ENCODE peak calls at places on chromosomes 7 and 10, in nine cellular contexts. P is glutamatergic neuron, A is cardiac fibroblast, O is H9, C is AG09309, Q is foreskin fibroblast, F is AG10803, V is osteoblast, B is AG09319. K is an unnamed sample.

GRCh38 chr10:2881720-2882459 is 185.5 kb upstream of the PFKP start:
- DNase-seq in P (no peak), A (no peak), O (no peak), C (no peak), Q (no peak), F (no peak), V (no peak), B (no peak), K (no peak)

GRCh38 chr7:128742206-128742605 is 3.0 kb downstream of the CALU start:
- DNase-seq in P (no peak), A (peak), O (no peak), C (peak), Q (peak), F (peak), V (peak), B (peak), K (no peak)

GRCh38 chr10:63829020-63829419 is 307.8 kb downstream of the REEP3 start:
- DNase-seq in P (no peak), A (peak), O (no peak), C (no peak), Q (peak), F (no peak), V (no peak), B (no peak), K (no peak)

GRCh38 chr10:77286851-77287250 is 350.8 kb downstream of the KCNMA1 start:
- DNase-seq in P (no peak), A (no peak), O (no peak), C (no peak), Q (no peak), F (no peak), V (no peak), B (no peak), K (no peak)

GRCh38 chr10:24440817-24441790 is 232.2 kb downstream of the KIAA1217 start:
- DNase-seq in P (peak), A (peak), O (no peak), C (no peak), Q (peak), F (peak), V (peak), B (no peak), K (no peak)

GRCh38 chr10:84267503-84268126 is 22.8 kb downstream of the RGR start:
- DNase-seq in P (peak), A (peak), O (peak), C (peak), Q (peak), F (peak), V (no peak), B (no peak), K (peak)

GRCh38 chr7:112204072-112204775 is 2.0 kb downstream of the DOCK4 start:
- DNase-seq in P (no peak), A (peak), O (no peak), C (no peak), Q (peak), F (peak), V (peak), B (no peak), K (peak)

GRCh38 chr10:31656820-31657470 is 271.7 kb downstream of the ARHGAP12 start:
- DNase-seq in P (no peak), A (peak), O (no peak), C (no peak), Q (no peak), F (peak), V (no peak), B (no peak), K (no peak)

GRCh38 chr10:48284002-48284546 is 9.6 kb upstream of the FRMPD2 start:
- DNase-seq in P (no peak), A (no peak), O (no peak), C (no peak), Q (no peak), F (no peak), V (no peak), B (no peak), K (no peak)

GRCh38 chr10:88156341-88156740 is 292.9 kb downstream of the PTEN start:
- DNase-seq in P (no peak), A (peak), O (no peak), C (no peak), Q (peak), F (peak), V (no peak), B (no peak), K (no peak)

GRCh38 chr10:91745086-91745831 is 53.0 kb upstream of the TNKS2 start:
- DNase-seq in P (no peak), A (peak), O (peak), C (no peak), Q (peak), F (peak), V (peak), B (no peak), K (no peak)

GRCh38 chr10:6204341-6205191 is 1.8 kb downstream of the PFKFB3 start:
- DNase-seq in P (peak), A (peak), O (peak), C (no peak), Q (peak), F (peak), V (peak), B (no peak), K (peak)

GRCh38 chr10:8064436-8064835 is 9.9 kb downstream of the GATA3 start:
- DNase-seq in P (no peak), A (no peak), O (no peak), C (no peak), Q (no peak), F (no peak), V (peak), B (no peak), K (no peak)

GRCh38 chr10:11165591-11166543 is 148.2 kb downstream of the CELF2 start:
- DNase-seq in P (peak), A (peak), O (peak), C (no peak), Q (peak), F (no peak), V (no peak), B (no peak), K (peak)

GRCh38 chr10:101570764-101571572 is 17.1 kb downstream of the POLL start:
- DNase-seq in P (no peak), A (no peak), O (no peak), C (no peak), Q (peak), F (no peak), V (peak), B (no peak), K (no peak)

GRCh38 chr10:97705006-97705670 is 8.4 kb upstream of the MARVELD1 start:
- DNase-seq in P (no peak), A (no peak), O (no peak), C (no peak), Q (peak), F (no peak), V (no peak), B (no peak), K (no peak)

GRCh38 chr7:44373418-44373740 is 48.0 kb upstream of the CAMK2B start:
- DNase-seq in P (no peak), A (no peak), O (peak), C (no peak), Q (no peak), F (no peak), V (no peak), B (no peak), K (no peak)

GRCh38 chr7:2927592-2927991 is 83.5 kb upstream of the GNA12 start:
- DNase-seq in P (no peak), A (no peak), O (peak), C (no peak), Q (no peak), F (no peak), V (peak), B (no peak), K (no peak)

GRCh38 chr7:158394936-158395335 is 192.7 kb downstream of the PTPRN2 start:
- DNase-seq in P (peak), A (no peak), O (peak), C (no peak), Q (no peak), F (no peak), V (no peak), B (no peak), K (peak)

GRCh38 chr7:55130554-55131198 is 111.9 kb downstream of the EGFR start:
- DNase-seq in P (peak), A (peak), O (no peak), C (no peak), Q (peak), F (peak), V (no peak), B (no peak), K (no peak)

GRCh38 chr7:124781907-124782306 is 16.3 kb upstream of the GPR37 start:
- DNase-seq in P (no peak), A (no peak), O (no peak), C (no peak), Q (no peak), F (no peak), V (no peak), B (no peak), K (no peak)

GRCh38 chr10:7702288-7702812 is 766 bp upstream of the ITIH2 start:
- DNase-seq in P (no peak), A (no peak), O (no peak), C (no peak), Q (no peak), F (no peak), V (no peak), B (no peak), K (no peak)

GRCh38 chr7:91656486-91657237 is 223.8 kb downstream of the MTERF1 start:
- DNase-seq in P (no peak), A (peak), O (no peak), C (peak), Q (peak), F (peak), V (no peak), B (peak), K (no peak)

GRCh38 chr7:57443567-57443966 is 6.4 kb upstream of the ZNF716 start:
- DNase-seq in P (no peak), A (no peak), O (no peak), C (no peak), Q (no peak), F (no peak), V (no peak), B (no peak), K (no peak)

GRCh38 chr7:22879285-22879684 is 56.6 kb upstream of the TOMM7 start:
- DNase-seq in P (no peak), A (no peak), O (no peak), C (no peak), Q (no peak), F (no peak), V (no peak), B (no peak), K (no peak)

GRCh38 chr10:22651276-22651980 is 63.0 kb downstream of the PIP4K2A start:
- DNase-seq in P (no peak), A (no peak), O (no peak), C (no peak), Q (no peak), F (no peak), V (no peak), B (no peak), K (peak)

GRCh38 chr10:87507879-87508278 is 3.2 kb downstream of the MINPP1 start:
- DNase-seq in P (no peak), A (no peak), O (no peak), C (no peak), Q (no peak), F (no peak), V (peak), B (no peak), K (no peak)

GRCh38 chr10:116772901-116773300 is 30.5 kb upstream of the HSPA12A start:
- DNase-seq in P (no peak), A (no peak), O (no peak), C (no peak), Q (no peak), F (no peak), V (no peak), B (no peak), K (no peak)

GRCh38 chr7:97733276-97734206 is 1.7 kb downstream of the TAC1 start:
- DNase-seq in P (peak), A (no peak), O (peak), C (no peak), Q (peak), F (no peak), V (peak), B (no peak), K (peak)

GRCh38 chr7:19834566-19834965 is 61.1 kb upstream of the TMEM196 start:
- DNase-seq in P (no peak), A (peak), O (no peak), C (no peak), Q (no peak), F (no peak), V (no peak), B (no peak), K (no peak)

GRCh38 chr7:131110294-131111080 is 217.2 kb upstream of the MKLN1 start:
- DNase-seq in P (no peak), A (peak), O (peak), C (no peak), Q (peak), F (peak), V (peak), B (no peak), K (no peak)

GRCh38 chr7:38916396-38916795 is 7.4 kb upstream of the VPS41 start:
- DNase-seq in P (no peak), A (no peak), O (no peak), C (no peak), Q (no peak), F (no peak), V (peak), B (no peak), K (no peak)

GRCh38 chr7:45021604-45022296 is 21.7 kb downstream of the CCM2 start:
- DNase-seq in P (peak), A (peak), O (no peak), C (no peak), Q (peak), F (peak), V (peak), B (no peak), K (peak)

GRCh38 chr10:26448292-26448691 is 10.2 kb downstream of the APBB1IP start:
- DNase-seq in P (no peak), A (no peak), O (no peak), C (no peak), Q (no peak), F (no peak), V (no peak), B (no peak), K (no peak)
- TF ChIP-seq CTCF in P (peak), A (no peak), O (no peak), C (no peak), Q (no peak), F (no peak), V (no peak), B (no peak), K (peak)

GRCh38 chr7:30226593-30227268 is 57.7 kb upstream of the ZNRF2 start:
- DNase-seq in P (peak), A (no peak), O (peak), C (no peak), Q (no peak), F (no peak), V (no peak), B (no peak), K (no peak)
- TF ChIP-seq CTCF in P (no peak), A (peak), O (peak), C (no peak), Q (no peak), F (no peak), V (no peak), B (no peak), K (no peak)

DNA sequence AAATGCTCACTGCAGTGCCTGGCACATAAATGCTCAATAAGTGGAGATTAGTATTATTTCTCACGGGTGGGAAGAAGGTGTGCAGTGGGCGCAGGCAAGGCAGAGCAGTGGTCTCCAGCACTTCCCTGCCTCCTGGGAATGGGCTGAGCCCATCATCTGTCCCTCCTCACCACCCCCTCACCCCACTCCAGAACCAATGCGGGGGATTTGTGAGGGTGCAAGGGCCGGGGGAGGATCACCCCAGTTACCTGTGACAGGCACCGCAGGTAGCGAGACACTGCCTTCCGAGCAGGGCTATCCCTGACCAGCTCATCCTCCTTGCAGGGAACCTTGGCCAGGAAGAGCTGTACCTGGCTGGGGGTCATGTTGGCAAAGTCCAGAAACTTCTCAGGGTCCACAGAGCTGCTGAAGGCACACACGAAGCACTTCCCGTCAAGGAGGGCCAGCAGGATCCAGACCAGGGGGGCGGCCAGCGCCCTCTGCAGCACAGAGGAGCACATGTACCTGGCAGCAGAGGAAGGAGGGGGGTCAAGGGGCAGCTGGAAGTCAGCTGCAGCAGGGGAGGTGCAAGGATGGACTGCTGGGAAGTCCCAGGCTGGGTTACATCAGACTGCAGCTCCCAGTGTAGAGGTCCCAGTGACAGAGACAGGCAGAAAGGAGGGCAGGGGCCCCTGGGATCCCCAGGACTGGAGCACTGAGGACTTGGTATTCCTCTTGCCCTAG is 2.8 kb downstream of the CALHM3 start:
- DNase-seq in P (no peak), A (no peak), O (peak), C (no peak), Q (no peak), F (no peak), V (peak), B (no peak), K (peak)
- TF ChIP-seq CTCF in P (no peak), A (peak), O (peak), C (peak), Q (peak), F (no peak), V (no peak), B (peak), K (peak)

DNA sequence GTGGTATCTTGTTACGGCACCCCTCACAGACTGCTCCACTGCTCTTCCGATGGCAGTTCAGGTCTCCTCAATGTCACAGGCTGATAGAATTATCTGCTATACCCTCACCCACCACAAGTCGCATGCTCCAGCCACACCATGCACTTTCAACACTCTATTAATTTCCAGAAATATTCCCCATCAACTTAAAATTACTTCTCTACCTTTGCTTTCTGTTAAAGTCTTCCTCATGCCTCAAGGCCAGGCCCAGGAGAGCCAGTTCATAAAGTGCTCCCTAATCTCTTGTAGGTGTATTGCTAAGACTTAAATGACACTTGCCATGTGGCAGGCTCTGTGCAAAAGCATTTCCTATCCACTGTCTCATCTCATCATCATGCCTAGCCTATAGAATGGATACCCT is 105.9 kb upstream of the ARID5B start:
- DNase-seq in P (no peak), A (no peak), O (peak), C (no peak), Q (no peak), F (no peak), V (no peak), B (no peak), K (no peak)
- TF ChIP-seq CTCF in P (peak), A (peak), O (peak), C (peak), Q (no peak), F (no peak), V (no peak), B (no peak), K (peak)

DNA sequence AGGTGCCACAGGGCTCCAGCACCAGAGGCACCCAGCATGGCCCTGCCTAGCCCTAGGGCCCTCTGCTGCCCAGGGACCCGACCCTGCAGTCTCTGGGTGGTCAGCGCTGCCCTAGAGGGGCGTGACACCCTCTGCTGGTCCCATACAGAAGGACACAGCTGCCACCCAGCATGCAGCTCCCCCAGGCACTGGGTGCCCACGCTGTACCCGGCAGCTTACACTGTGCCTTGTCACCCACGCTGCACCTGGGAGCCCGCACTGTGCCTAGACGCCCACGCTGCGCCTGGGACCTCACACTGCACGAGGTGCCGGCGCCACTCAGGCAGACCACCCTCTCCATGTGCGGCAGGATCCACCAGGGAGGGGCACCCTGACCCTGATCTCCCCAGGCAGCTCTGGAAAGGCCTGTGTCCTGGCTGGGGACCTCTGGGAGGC is 55.2 kb downstream of the PWWP2B start:
- DNase-seq in P (peak), A (no peak), O (no peak), C (no peak), Q (no peak), F (no peak), V (peak), B (no peak), K (peak)
- TF ChIP-seq CTCF in P (no peak), A (no peak), O (peak), C (peak), Q (no peak), F (peak), V (no peak), B (no peak), K (no peak)

GRCh38 chr7:107194051-107194450 is 25.2 kb downstream of the HBP1 start:
- DNase-seq in P (no peak), A (peak), O (no peak), C (no peak), Q (no peak), F (no peak), V (no peak), B (no peak), K (no peak)
- TF ChIP-seq CTCF in P (peak), A (no peak), O (no peak), C (no peak), Q (no peak), F (no peak), V (no peak), B (no peak), K (no peak)

DNA sequence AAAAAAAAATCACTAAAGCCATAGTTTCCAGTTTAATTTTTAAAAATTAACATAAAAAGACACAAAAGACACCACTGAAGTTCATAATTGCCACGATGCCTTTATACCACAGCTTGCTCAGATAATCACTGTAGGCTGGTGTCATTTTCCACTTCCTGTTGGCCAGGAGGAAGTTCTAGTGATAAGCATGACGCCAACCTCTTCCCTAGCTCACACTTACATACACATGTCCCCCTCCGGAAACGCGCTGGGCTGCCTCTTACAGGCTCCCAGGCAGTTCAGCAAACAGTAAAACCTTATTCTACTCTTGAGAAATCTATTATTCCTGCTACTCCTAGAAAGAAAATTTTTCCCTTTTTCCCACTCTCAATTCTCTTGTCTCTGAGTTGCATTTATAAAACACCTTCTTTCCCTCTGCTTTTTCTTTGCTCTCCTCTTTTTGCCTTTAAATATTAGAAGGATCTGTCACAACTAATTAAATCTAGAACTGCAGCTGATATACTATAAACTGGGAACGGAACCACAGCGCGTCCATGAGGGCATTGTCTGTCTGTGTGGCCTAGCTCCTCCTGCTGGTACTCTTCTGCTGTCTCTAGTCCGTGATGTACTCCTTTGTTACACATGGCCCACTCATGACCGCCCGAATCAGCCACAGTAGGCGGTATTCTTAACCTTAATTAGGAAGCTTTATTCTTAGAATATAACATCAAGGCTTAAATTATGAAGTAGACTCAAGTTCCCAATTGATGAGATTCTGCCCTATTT is 664.9 kb downstream of the CNTNAP2 start:
- DNase-seq in P (no peak), A (no peak), O (peak), C (no peak), Q (no peak), F (no peak), V (no peak), B (no peak), K (no peak)
- TF ChIP-seq CTCF in P (no peak), A (no peak), O (peak), C (no peak), Q (no peak), F (no peak), V (no peak), B (no peak), K (no peak)